ENCODE peak calls at places on chromosomes 2 and 18, in five cellular contexts. X, D, M, N and Z are unnamed samples.

GRCh38 chr18:13043066-13043465 is 51.9 kb downstream of the CEP192 start:
- DNase-seq in X (no peak), D (no peak), M (no peak), N (no peak), Z (no peak)

GRCh38 chr2:33022989-33023731 is 76.4 kb downstream of the LTBP1 start:
- DNase-seq in X (peak; percentile 96), D (peak; percentile 89), M (no peak), N (peak; percentile 63), Z (peak; percentile 91)

GRCh38 chr18:63823516-63824219 is 48.5 kb downstream of the SERPINB7 start:
- DNase-seq in X (peak; percentile 80), D (peak; percentile 6), M (peak; percentile 40), N (peak; percentile 7), Z (peak; percentile 9)

GRCh38 chr2:85585781-85586105 is 1.5 kb downstream of the VAMP5 start:
- DNase-seq in X (peak; percentile 51), D (peak; percentile 55), M (no peak), N (peak; percentile 34), Z (peak; percentile 73)

GRCh38 chr2:222025891-222026271 is 272.9 kb downstream of the PAX3 start:
- DNase-seq in X (no peak), D (no peak), M (peak; percentile 59), N (no peak), Z (no peak)

GRCh38 chr2:135798762-135799161 is 38.2 kb downstream of the LCT start:
- DNase-seq in X (peak; percentile 34), D (no peak), M (no peak), N (no peak), Z (peak; percentile 30)

GRCh38 chr2:222751821-222752719 is 80.6 kb downstream of the MOGAT1 start:
- DNase-seq in X (no peak), D (no peak), M (peak; percentile 65), N (no peak), Z (no peak)

GRCh38 chr2:38464971-38465788 is 88.1 kb upstream of the ATL2 start:
- DNase-seq in X (no peak), D (no peak), M (no peak), N (no peak), Z (no peak)

GRCh38 chr18:58682429-58683069 is 11.3 kb downstream of the MALT1 start:
- DNase-seq in X (peak; percentile 84), D (peak; percentile 84), M (no peak), N (no peak), Z (peak; percentile 67)

GRCh38 chr2:41204315-41204714 is 752.4 kb upstream of the SLC8A1 start:
- DNase-seq in X (peak; percentile 71), D (no peak), M (no peak), N (no peak), Z (no peak)

GRCh38 chr2:241040811-241041334 is 42.5 kb downstream of the SNED1 start:
- DNase-seq in X (no peak), D (no peak), M (no peak), N (no peak), Z (no peak)

GRCh38 chr2:96164459-96165184 is 19.4 kb upstream of the DUSP2 start:
- DNase-seq in X (no peak), D (no peak), M (peak; percentile 44), N (no peak), Z (no peak)

GRCh38 chr18:74368901-74369705 is 53.5 kb downstream of the C18orf63 start:
- DNase-seq in X (no peak), D (no peak), M (no peak), N (no peak), Z (no peak)

GRCh38 chr2:36707050-36707449 is 10.5 kb downstream of the VIT start:
- DNase-seq in X (peak; percentile 66), D (no peak), M (no peak), N (no peak), Z (peak; percentile 87)

GRCh38 chr2:9261231-9261883 is 54.7 kb downstream of the ASAP2 start:
- DNase-seq in X (no peak), D (peak; percentile 68), M (no peak), N (no peak), Z (peak; percentile 77)

GRCh38 chr2:241002275-241003046 is 4.0 kb downstream of the SNED1 start:
- DNase-seq in X (no peak), D (no peak), M (no peak), N (no peak), Z (no peak)

GRCh38 chr2:135874966-135875365 is 1.3 kb downstream of the MCM6 start:
- DNase-seq in X (no peak), D (no peak), M (no peak), N (no peak), Z (no peak)

GRCh38 chr2:95277246-95277906 is 3.1 kb downstream of the PROM2 start:
- DNase-seq in X (peak; percentile 82), D (no peak), M (no peak), N (peak; percentile 49), Z (peak; percentile 32)

GRCh38 chr2:239630618-239631286 is 229.9 kb upstream of the HDAC4 start:
- DNase-seq in X (peak; percentile 31), D (peak; percentile 62), M (no peak), N (no peak), Z (peak; percentile 98)

GRCh38 chr2:211611061-211611518 is 927.5 kb downstream of the ERBB4 start:
- DNase-seq in X (no peak), D (no peak), M (no peak), N (no peak), Z (peak; percentile 2)

GRCh38 chr18:60861575-60861974 is 471.7 kb upstream of the CDH20 start:
- DNase-seq in X (no peak), D (no peak), M (no peak), N (no peak), Z (no peak)

GRCh38 chr2:192070099-192070498 is 124.6 kb downstream of the TMEFF2 start:
- DNase-seq in X (peak; percentile 16), D (peak; percentile 21), M (no peak), N (no peak), Z (peak; percentile 47)

GRCh38 chr18:986071-986470 is 81.4 kb downstream of the ADCYAP1 start:
- DNase-seq in X (no peak), D (no peak), M (peak; percentile 35), N (no peak), Z (no peak)

GRCh38 chr2:235216901-235217300 is 265.1 kb downstream of the SH3BP4 start:
- DNase-seq in X (no peak), D (no peak), M (no peak), N (no peak), Z (peak; percentile 78)

GRCh38 chr2:106977707-106978106 is 91.7 kb upstream of the ST6GAL2 start:
- DNase-seq in X (no peak), D (peak; percentile 78), M (no peak), N (no peak), Z (no peak)

GRCh38 chr2:28751956-28752607 is 452 bp downstream of the PPP1CB start:
- DNase-seq in X (no peak), D (no peak), M (peak; percentile 89), N (peak; percentile 35), Z (peak; percentile 62)

GRCh38 chr2:160109939-160110673 is 47.7 kb upstream of the PLA2R1 start:
- DNase-seq in X (peak; percentile 86), D (peak; percentile 85), M (peak; percentile 85), N (peak; percentile 50), Z (peak; percentile 90)

GRCh38 chr2:17590342-17590911 is 49.9 kb downstream of the VSNL1 start:
- DNase-seq in X (no peak), D (no peak), M (no peak), N (no peak), Z (no peak)

GRCh38 chr2:23549821-23550535 is 165.0 kb downstream of the KLHL29 start:
- DNase-seq in X (no peak), D (no peak), M (no peak), N (no peak), Z (peak; percentile 59)

GRCh38 chr18:75654928-75655745 is 227.6 kb upstream of the SMIM21 start:
- DNase-seq in X (no peak), D (peak; percentile 3), M (peak; percentile 79), N (no peak), Z (peak; percentile 4)

GRCh38 chr2:236608308-236608564 is 38.6 kb downstream of the ACKR3 start:
- DNase-seq in X (no peak), D (no peak), M (no peak), N (no peak), Z (peak; percentile 55)

GRCh38 chr2:178810422-178810821 is 3.2 kb upstream of the TTN start:
- DNase-seq in X (no peak), D (no peak), M (no peak), N (no peak), Z (no peak)

GRCh38 chr18:56789004-56789888 is 138.1 kb downstream of the WDR7 start:
- DNase-seq in X (peak; percentile 68), D (peak; percentile 26), M (peak; percentile 54), N (peak; percentile 30), Z (peak; percentile 41)

GRCh38 chr2:191877875-191878274 is 31.0 kb upstream of the CAVIN2 start:
- DNase-seq in X (no peak), D (no peak), M (no peak), N (no peak), Z (no peak)

GRCh38 chr18:36493349-36494281 is 196.1 kb downstream of the FHOD3 start:
- DNase-seq in X (no peak), D (no peak), M (peak; percentile 55), N (no peak), Z (peak; percentile 72)

GRCh38 chr2:217138284-217138683 is 278.4 kb upstream of the TNP1 start:
- DNase-seq in X (no peak), D (no peak), M (no peak), N (no peak), Z (no peak)
- H3K9me3 ChIP-seq in X (no peaks in the 10 kb centered on the region), D (no peaks in the 10 kb centered on the region), M (peaks cover 40% of the 10 kb centered on the region), N (peaks cover 3% of the 10 kb centered on the region), Z (no peaks in the 10 kb centered on the region)

GRCh38 chr18:64840911-64841701 is 692.2 kb upstream of the LINC00305 start:
- DNase-seq in X (no peak), D (no peak), M (no peak), N (no peak), Z (no peak)
- TF ChIP-seq EZH2 in X (no peak), D (no peak), M (no peak), N (no peak), Z (no peak)

GRCh38 chr2:65488527-65488926 is 56.1 kb upstream of the SPRED2 start:
- DNase-seq in X (no peak), D (no peak), M (no peak), N (no peak), Z (no peak)

GRCh38 chr2:65485839-65486238 is 53.4 kb upstream of the SPRED2 start:
- DNase-seq in X (no peak), D (no peak), M (no peak), N (no peak), Z (no peak)

GRCh38 chr2:65486802-65487201 is 54.4 kb upstream of the SPRED2 start:
- DNase-seq in X (no peak), D (no peak), M (no peak), N (no peak), Z (no peak)

GRCh38 chr2:65486282-65486681 is 53.9 kb upstream of the SPRED2 start:
- DNase-seq in X (no peak), D (no peak), M (no peak), N (no peak), Z (no peak)

GRCh38 chr2:65487404-65487803 is 55.0 kb upstream of the SPRED2 start:
- DNase-seq in X (no peak), D (no peak), M (no peak), N (no peak), Z (no peak)
- H3K9me3 ChIP-seq in X (peaks cover 9% of the 10 kb centered on the region), D (no peaks in the 10 kb centered on the region), M (no peaks in the 10 kb centered on the region), N (no peaks in the 10 kb centered on the region), Z (no peaks in the 10 kb centered on the region)

DNA sequence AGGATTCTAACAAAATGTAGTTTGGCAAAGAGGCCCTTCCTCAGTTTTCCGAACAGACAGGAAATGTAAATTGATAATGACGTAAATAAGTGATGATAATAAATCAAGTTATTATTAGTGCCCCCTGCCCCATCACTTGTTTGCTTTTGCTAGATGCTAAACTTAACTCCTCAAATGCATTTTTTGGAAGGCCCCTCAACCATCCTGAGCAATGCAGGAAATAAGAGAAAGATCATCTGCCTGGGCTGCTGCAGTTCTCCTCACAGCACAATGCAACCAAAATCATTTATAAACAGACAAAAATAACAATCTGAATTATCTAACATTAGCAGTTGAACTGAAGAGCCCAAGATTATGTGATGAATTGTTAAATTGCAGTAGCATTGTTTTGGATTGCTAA is 62.6 kb upstream of the PSMD14 start:
- DNase-seq in X (no peak), D (no peak), M (no peak), N (no peak), Z (no peak)
- TF ChIP-seq EZH2 in X (no peak), D (no peak), M (no peak), N (no peak), Z (no peak)